ENCODE peak calls at places on chromosome 3, in four cellular contexts. One of them, this sample, is unnamed.

GRCh38 chr3:156705761-156706631 is 31.6 kb downstream of the TIPARP start:
- DNase-seq in A549: no peak
- DNase-seq in astrocyte: no peak
- DNase-seq in GM12878: no peak
- DNase-seq in this sample: no peak

GRCh38 chr3:3119393-3119851 is 7.3 kb upstream of the TRNT1 start:
- DNase-seq in A549: no peak
- DNase-seq in astrocyte: no peak
- DNase-seq in GM12878: no peak
- DNase-seq in this sample: no peak

GRCh38 chr3:93924491-93924890 is 49.2 kb downstream of the PROS1 start:
- DNase-seq in A549: no peak
- DNase-seq in astrocyte: no peak
- DNase-seq in GM12878: no peak
- DNase-seq in this sample: peak; percentile 7

GRCh38 chr3:98972720-98973119 is 71.2 kb upstream of the DCBLD2 start:
- DNase-seq in A549: no peak
- DNase-seq in astrocyte: no peak
- DNase-seq in GM12878: no peak
- DNase-seq in this sample: no peak

GRCh38 chr3:161576733-161577510 is 80.3 kb downstream of the OTOL1 start:
- DNase-seq in A549: no peak
- DNase-seq in astrocyte: no peak
- DNase-seq in GM12878: no peak
- DNase-seq in this sample: no peak

GRCh38 chr3:146589899-146590508 is 15.1 kb downstream of the PLSCR5 start:
- DNase-seq in A549: peak; percentile 31
- DNase-seq in astrocyte: peak; percentile 13
- DNase-seq in GM12878: no peak
- DNase-seq in this sample: peak; percentile 36

GRCh38 chr3:144403040-144403457 is 431.4 kb downstream of the DIPK2A start:
- DNase-seq in A549: no peak
- DNase-seq in astrocyte: peak; percentile 2
- DNase-seq in GM12878: no peak
- DNase-seq in this sample: no peak

GRCh38 chr3:15645740-15646490 is 44.4 kb downstream of the BTD start:
- DNase-seq in A549: peak; percentile 70
- DNase-seq in astrocyte: peak; percentile 98
- DNase-seq in GM12878: no peak
- DNase-seq in this sample: peak; percentile 81

GRCh38 chr3:127368186-127369032 is 80.6 kb upstream of the PRR20G start:
- DNase-seq in A549: no peak
- DNase-seq in astrocyte: no peak
- DNase-seq in GM12878: no peak
- DNase-seq in this sample: no peak

GRCh38 chr3:135216659-135217058 is 421.6 kb downstream of the EPHB1 start:
- DNase-seq in A549: no peak
- DNase-seq in astrocyte: no peak
- DNase-seq in GM12878: no peak
- DNase-seq in this sample: no peak

GRCh38 chr3:27253831-27254230 is 115.4 kb downstream of the NEK10 start:
- DNase-seq in A549: peak; percentile 32
- DNase-seq in astrocyte: peak; percentile 13
- DNase-seq in GM12878: peak; percentile 1
- DNase-seq in this sample: peak; percentile 76

GRCh38 chr3:46882377-46883015 is 5.0 kb downstream of the PTH1R start:
- DNase-seq in A549: no peak
- DNase-seq in astrocyte: no peak
- DNase-seq in GM12878: no peak
- DNase-seq in this sample: no peak

GRCh38 chr3:138829886-138830510 is 4.7 kb downstream of the PIK3CB start:
- DNase-seq in A549: no peak
- DNase-seq in astrocyte: no peak
- DNase-seq in GM12878: no peak
- DNase-seq in this sample: no peak

GRCh38 chr3:80750637-80751036 is 982.8 kb upstream of the ROBO1 start:
- DNase-seq in A549: no peak
- DNase-seq in astrocyte: peak; percentile 3
- DNase-seq in GM12878: no peak
- DNase-seq in this sample: no peak

GRCh38 chr3:62708642-62709041 is 166.6 kb downstream of the CADPS start:
- DNase-seq in A549: no peak
- DNase-seq in astrocyte: no peak
- DNase-seq in GM12878: no peak
- DNase-seq in this sample: no peak

GRCh38 chr3:32384938-32385337 is 6.7 kb upstream of the CMTM7 start:
- DNase-seq in A549: no peak
- DNase-seq in astrocyte: no peak
- DNase-seq in GM12878: no peak
- DNase-seq in this sample: no peak

GRCh38 chr3:121584418-121584817 is 8.8 kb upstream of the FBXO40 start:
- DNase-seq in A549: no peak
- DNase-seq in astrocyte: no peak
- DNase-seq in GM12878: no peak
- DNase-seq in this sample: no peak

GRCh38 chr3:76490064-76490463 is 549.8 kb upstream of the ROBO2 start:
- DNase-seq in A549: no peak
- DNase-seq in astrocyte: no peak
- DNase-seq in GM12878: no peak
- DNase-seq in this sample: no peak

GRCh38 chr3:59482001-59482400 is 432.2 kb upstream of the CFAP20DC start:
- DNase-seq in A549: no peak
- DNase-seq in astrocyte: peak; percentile 59
- DNase-seq in GM12878: no peak
- DNase-seq in this sample: peak; percentile 79

GRCh38 chr3:194422188-194422587 is 23.1 kb upstream of the GP5 start:
- DNase-seq in A549: no peak
- DNase-seq in astrocyte: peak; percentile 27
- DNase-seq in GM12878: no peak
- DNase-seq in this sample: no peak

GRCh38 chr3:147945968-147946519 is 536.9 kb downstream of the ZIC1 start:
- DNase-seq in A549: peak; percentile 47
- DNase-seq in astrocyte: peak; percentile 91
- DNase-seq in GM12878: peak; percentile 17
- DNase-seq in this sample: peak; percentile 48

GRCh38 chr3:12707425-12707824 is 43.5 kb upstream of the RAF1 start:
- DNase-seq in A549: no peak
- DNase-seq in astrocyte: peak; percentile 13
- DNase-seq in GM12878: no peak
- DNase-seq in this sample: peak; percentile 54

GRCh38 chr3:41328916-41329315 is 129.6 kb downstream of the CTNNB1 start:
- DNase-seq in A549: no peak
- DNase-seq in astrocyte: peak; percentile 64
- DNase-seq in GM12878: no peak
- DNase-seq in this sample: no peak

GRCh38 chr3:156630773-156631093 is 43.7 kb upstream of the TIPARP start:
- DNase-seq in A549: no peak
- DNase-seq in astrocyte: no peak
- DNase-seq in GM12878: no peak
- DNase-seq in this sample: no peak

GRCh38 chr3:101632586-101632985 is 44.3 kb downstream of the ZBTB11 start:
- DNase-seq in A549: no peak
- DNase-seq in astrocyte: no peak
- DNase-seq in GM12878: no peak
- DNase-seq in this sample: no peak

GRCh38 chr3:172538368-172539264 is 15.4 kb upstream of the TNFSF10 start:
- DNase-seq in A549: no peak
- DNase-seq in astrocyte: no peak
- DNase-seq in GM12878: no peak
- DNase-seq in this sample: no peak

GRCh38 chr3:102443021-102443420 is 8.2 kb downstream of the ZPLD1 start:
- DNase-seq in A549: no peak
- DNase-seq in astrocyte: no peak
- DNase-seq in GM12878: no peak
- DNase-seq in this sample: no peak

GRCh38 chr3:178518660-178519396 is 17.4 kb upstream of the KCNMB2 start:
- DNase-seq in A549: no peak
- DNase-seq in astrocyte: peak; percentile 29
- DNase-seq in GM12878: peak; percentile 95
- DNase-seq in this sample: no peak

GRCh38 chr3:19934098-19934566 is at the start of gene EFHB:
- DNase-seq in A549: peak; percentile 47
- DNase-seq in astrocyte: no peak
- DNase-seq in GM12878: no peak
- DNase-seq in this sample: peak; percentile 61

GRCh38 chr3:115350606-115351005 is 203.5 kb upstream of the ZBTB20 start:
- DNase-seq in A549: no peak
- DNase-seq in astrocyte: no peak
- DNase-seq in GM12878: no peak
- DNase-seq in this sample: no peak

GRCh38 chr3:38458796-38459498 is 5.3 kb downstream of the ACVR2B start:
- DNase-seq in A549: no peak
- DNase-seq in astrocyte: peak; percentile 54
- DNase-seq in GM12878: no peak
- DNase-seq in this sample: peak; percentile 67

DNA sequence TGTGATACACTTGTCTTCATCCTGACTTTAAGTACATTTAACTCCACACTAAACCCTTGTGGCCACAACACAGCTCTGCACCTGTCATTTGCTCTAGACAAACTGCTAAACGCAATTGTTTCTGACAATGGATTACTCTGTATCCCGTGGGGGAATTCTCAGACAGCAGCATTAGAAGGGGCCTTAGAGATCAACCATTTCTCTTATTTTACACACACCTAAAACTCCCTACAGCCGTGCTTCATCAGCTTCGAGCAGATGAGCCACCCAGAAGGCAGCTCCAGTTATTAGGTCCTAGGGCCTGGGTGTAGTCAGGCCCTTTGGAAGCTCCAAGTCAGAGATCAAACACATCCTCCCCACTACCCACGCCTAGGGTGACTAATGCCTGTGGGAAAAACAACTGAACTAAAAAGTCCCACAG is 1.3 kb upstream of the IL12A start:
- DNase-seq in A549: no peak
- DNase-seq in astrocyte: peak; percentile 52
- DNase-seq in GM12878: no peak
- DNase-seq in this sample: peak; percentile 74
- TF ChIP-seq CTCF in A549: no peak
- TF ChIP-seq CTCF in astrocyte: no peak
- TF ChIP-seq CTCF in GM12878: peak; percentile 25
- TF ChIP-seq CTCF in this sample: peak; percentile 27

GRCh38 chr3:61334783-61335182 is 83.5 kb upstream of the FHIT start:
- DNase-seq in A549: no peak
- DNase-seq in astrocyte: no peak
- DNase-seq in GM12878: no peak
- DNase-seq in this sample: no peak
- H3K4me2 ChIP-seq in A549: no peak overlapping the region
- H3K4me2 ChIP-seq in astrocyte: no peak overlapping the region
- H3K4me2 ChIP-seq in GM12878: no peak overlapping the region
- H3K4me2 ChIP-seq in this sample: no peak overlapping the region

GRCh38 chr3:193190387-193190786 is 50.6 kb upstream of the PLAAT1 start:
- DNase-seq in A549: peak; percentile 4
- DNase-seq in astrocyte: peak; percentile 6
- DNase-seq in GM12878: no peak
- DNase-seq in this sample: peak; percentile 21
- TF ChIP-seq CTCF in A549: no peak
- TF ChIP-seq CTCF in astrocyte: peak; percentile 30
- TF ChIP-seq CTCF in GM12878: peak; percentile 22
- TF ChIP-seq CTCF in this sample: peak; percentile 73

GRCh38 chr3:150149651-150150051 is 179.0 kb upstream of the PFN2 start:
- DNase-seq in A549: no peak
- DNase-seq in astrocyte: peak; percentile 82
- DNase-seq in GM12878: no peak
- DNase-seq in this sample: peak; percentile 40
- H3K4me2 ChIP-seq in A549: no peak overlapping the region
- H3K4me2 ChIP-seq in astrocyte: no peak overlapping the region
- H3K4me2 ChIP-seq in GM12878: no peak overlapping the region
- H3K4me2 ChIP-seq in this sample: no peak overlapping the region

GRCh38 chr3:126319701-126320295 is 37.4 kb downstream of the KLF15 start:
- DNase-seq in A549: no peak
- DNase-seq in astrocyte: no peak
- DNase-seq in GM12878: no peak
- DNase-seq in this sample: no peak
- TF ChIP-seq CTCF in A549: no peak
- TF ChIP-seq CTCF in astrocyte: no peak
- TF ChIP-seq CTCF in GM12878: no peak
- TF ChIP-seq CTCF in this sample: no peak

GRCh38 chr3:45666729-45667440 is 22.3 kb upstream of the SACM1L start:
- DNase-seq in A549: no peak
- DNase-seq in astrocyte: peak; percentile 70
- DNase-seq in GM12878: no peak
- DNase-seq in this sample: peak; percentile 75

GRCh38 chr3:45664558-45664957 is 24.6 kb upstream of the SACM1L start:
- DNase-seq in A549: no peak
- DNase-seq in astrocyte: no peak
- DNase-seq in GM12878: peak; percentile 48
- DNase-seq in this sample: no peak

GRCh38 chr3:45660567-45660901 is 28.7 kb upstream of the SACM1L start:
- DNase-seq in A549: no peak
- DNase-seq in astrocyte: no peak
- DNase-seq in GM12878: no peak
- DNase-seq in this sample: no peak

GRCh38 chr3:45667569-45667967 is 21.6 kb upstream of the SACM1L start:
- DNase-seq in A549: no peak
- DNase-seq in astrocyte: no peak
- DNase-seq in GM12878: no peak
- DNase-seq in this sample: no peak

GRCh38 chr3:45665101-45665572 is 24.1 kb upstream of the SACM1L start:
- DNase-seq in A549: peak; percentile 38
- DNase-seq in astrocyte: no peak
- DNase-seq in GM12878: peak; percentile 25
- DNase-seq in this sample: peak; percentile 61
- H3K4me2 ChIP-seq in A549: no peak overlapping the region
- H3K4me2 ChIP-seq in astrocyte: peak overlapping the region; percentile 28
- H3K4me2 ChIP-seq in GM12878: peak overlapping the region; percentile 86
- H3K4me2 ChIP-seq in this sample: peak overlapping the region; percentile 78

GRCh38 chr3:190019840-190020239 is 100.9 kb downstream of the P3H2 start:
- DNase-seq in A549: no peak
- DNase-seq in astrocyte: no peak
- DNase-seq in GM12878: no peak
- DNase-seq in this sample: no peak
- TF ChIP-seq CTCF in A549: no peak
- TF ChIP-seq CTCF in astrocyte: no peak
- TF ChIP-seq CTCF in GM12878: no peak
- TF ChIP-seq CTCF in this sample: no peak

DNA sequence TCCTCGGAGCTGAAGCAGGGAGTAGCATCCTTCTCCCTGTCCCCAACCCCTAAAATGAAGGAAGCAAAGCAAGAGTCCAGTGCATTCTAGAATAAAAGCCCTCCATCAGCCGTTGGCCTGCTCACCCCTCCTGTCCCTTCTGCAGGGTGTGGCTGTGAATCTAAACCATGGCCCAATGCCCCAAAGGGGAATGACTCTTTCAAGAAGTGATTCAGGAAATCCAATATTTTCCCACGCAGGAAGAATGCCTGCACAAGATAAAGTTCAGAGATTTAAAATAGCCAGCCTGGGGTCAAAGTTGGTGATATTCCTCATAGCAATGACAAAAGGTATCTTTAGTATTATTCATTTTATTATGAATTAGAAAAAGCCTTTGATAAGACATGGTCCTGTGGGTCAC is 38.5 kb downstream of the SLCO2A1 start:
- DNase-seq in A549: no peak
- DNase-seq in astrocyte: no peak
- DNase-seq in GM12878: no peak
- DNase-seq in this sample: peak; percentile 11
- H3K4me2 ChIP-seq in A549: no peak overlapping the region
- H3K4me2 ChIP-seq in astrocyte: no peak overlapping the region
- H3K4me2 ChIP-seq in GM12878: no peak overlapping the region
- H3K4me2 ChIP-seq in this sample: no peak overlapping the region